ENCODE peak calls at places on chromosomes 3 and 15, in five cellular contexts. X is esophagus muscularis mucosa, G is HepG2, J is HCT116, T is transverse colon. C is an unnamed sample.
A peak's percentile ranks its signal among the peaks of the same experiment; 100 is the strongest.

GRCh38 chr15:50232791-50233190 is 32.7 kb downstream of the HDC start:
- DNase-seq in X (peak; percentile 89), G (no peak), T (no peak), J (no peak), C (no peak)

GRCh38 chr3:129402210-129402609 is 26.2 kb downstream of the EFCAB12 start:
- DNase-seq in G (no peak), T (no peak), J (no peak), X (no peak), C (no peak)

GRCh38 chr3:49123687-49124086 is 3.1 kb upstream of the USP19 start:
- DNase-seq in J (no peak), G (no peak), T (no peak), X (no peak), C (no peak)

GRCh38 chr3:67832807-67833206 is 178.4 kb upstream of the SUCLG2 start:
- DNase-seq in T (no peak), X (no peak), J (no peak), G (no peak), C (no peak)

GRCh38 chr3:108835101-108835500 is 12.5 kb downstream of the TRAT1 start:
- DNase-seq in T (no peak), J (no peak), G (no peak), X (no peak), C (no peak)

GRCh38 chr3:155233213-155233612 is 60.3 kb downstream of the STRIT1 start:
- DNase-seq in G (no peak), J (no peak), X (no peak), T (peak; percentile 8), C (peak; percentile 77)

GRCh38 chr3:48501196-48501595 is 2.8 kb downstream of the SHISA5 start:
- DNase-seq in T (no peak), X (no peak), J (no peak), G (no peak), C (no peak)

GRCh38 chr3:129723558-129724324 is 117.3 kb upstream of the PLXND1 start:
- DNase-seq in G (no peak), T (peak; percentile 29), X (no peak), J (no peak), C (peak; percentile 86)

GRCh38 chr3:167380004-167380689 is at the start of gene ZBBX:
- DNase-seq in G (peak; percentile 70), X (no peak), J (peak; percentile 77), T (peak; percentile 87), C (peak; percentile 81)

GRCh38 chr3:174931473-174931872 is 72.3 kb downstream of the NAALADL2 start:
- DNase-seq in G (no peak), X (no peak), J (no peak), T (no peak), C (no peak)

GRCh38 chr15:49238342-49238741 is 68.3 kb downstream of the GALK2 start:
- DNase-seq in J (no peak), T (no peak), G (no peak), X (no peak), C (peak; percentile 36)

GRCh38 chr3:186075931-186076567 is 32.8 kb downstream of the ETV5 start:
- DNase-seq in T (no peak), G (no peak), J (no peak), X (no peak), C (no peak)

GRCh38 chr3:177468816-177469590 is 271.7 kb upstream of the TBL1XR1 start:
- DNase-seq in G (no peak), T (no peak), J (no peak), X (no peak), C (no peak)

GRCh38 chr3:187130346-187131066 is 8.8 kb downstream of the RPL39L start:
- DNase-seq in J (no peak), T (no peak), G (no peak), X (no peak), C (no peak)

GRCh38 chr3:118782755-118783202 is 251.9 kb downstream of the IGSF11 start:
- DNase-seq in T (no peak), J (peak; percentile 34), X (no peak), G (no peak), C (no peak)

GRCh38 chr3:160169139-160169830 is 55.9 kb upstream of the C3orf80 start:
- DNase-seq in J (no peak), X (peak; percentile 91), G (no peak), T (no peak), C (no peak)

GRCh38 chr3:194852345-194852744 is 166.7 kb downstream of the FAM43A start:
- DNase-seq in G (no peak), X (no peak), T (no peak), J (no peak), C (peak; percentile 54)

GRCh38 chr15:77862651-77863104 is 214.8 kb downstream of the TBC1D2B start:
- DNase-seq in G (no peak), J (no peak), T (no peak), X (no peak), C (no peak)

GRCh38 chr3:166367947-166368533 is 530.8 kb upstream of the BCHE start:
- DNase-seq in J (no peak), T (no peak), G (no peak), X (no peak), C (no peak)

GRCh38 chr3:148604270-148605085 is 93.2 kb upstream of the AGTR1 start:
- DNase-seq in T (no peak), X (no peak), G (no peak), J (no peak), C (no peak)

GRCh38 chr3:184241447-184242296 is 7.1 kb downstream of the ALG3 start:
- DNase-seq in T (peak; percentile 76), X (no peak), J (no peak), G (peak; percentile 86), C (peak; percentile 91)

GRCh38 chr3:171064461-171064860 is 37.9 kb upstream of the SLC2A2 start:
- DNase-seq in G (no peak), X (no peak), T (no peak), J (no peak), C (no peak)

DNA sequence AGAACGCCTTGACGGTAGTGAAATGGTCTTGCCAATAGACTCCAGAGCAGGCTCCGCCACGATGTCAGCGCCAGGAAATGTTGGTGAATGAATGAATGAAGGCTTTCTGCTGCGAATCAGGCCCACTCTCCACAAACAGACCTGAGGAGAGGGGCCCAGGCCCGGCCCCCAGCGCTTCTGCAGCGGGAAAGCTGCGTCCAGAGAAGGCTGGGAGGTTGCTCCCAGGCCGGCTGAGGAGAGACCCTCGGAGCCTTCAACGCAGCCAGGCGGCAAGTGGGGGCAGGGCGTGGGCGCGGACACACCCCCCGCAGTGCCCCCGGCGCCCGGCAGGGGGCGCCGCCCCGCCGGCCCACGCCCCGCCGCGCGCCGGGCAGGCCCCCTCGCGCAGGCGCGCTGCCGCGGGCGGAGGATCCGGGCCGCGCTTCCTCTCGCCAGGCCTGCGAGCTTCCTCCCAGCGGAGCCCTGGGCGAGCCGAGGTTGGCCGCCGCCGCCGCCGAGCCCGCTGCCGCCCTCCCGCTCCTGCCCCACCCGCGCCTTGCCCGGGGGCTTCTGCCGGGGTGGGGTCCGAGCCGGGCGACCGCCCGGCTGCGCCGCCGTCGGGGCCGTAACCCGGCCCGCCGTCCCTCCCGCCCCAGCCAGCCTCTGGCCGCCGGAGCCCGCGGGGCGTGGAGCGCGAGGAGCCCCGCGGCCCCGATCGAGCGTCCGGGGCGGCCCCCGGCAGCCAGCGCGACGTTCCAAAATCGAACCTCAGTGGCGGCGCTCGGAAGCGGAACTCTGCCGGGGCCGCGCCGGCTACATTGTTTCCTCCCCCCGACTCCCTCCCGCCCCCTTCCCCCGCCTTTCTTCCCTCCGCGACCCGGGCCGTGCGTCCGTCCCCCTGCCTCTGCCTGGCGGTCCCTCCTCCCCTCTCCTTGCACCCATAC is at the start of gene CSK:
- DNase-seq in X (no peak), G (no peak), J (no peak), T (peak; percentile 81), C (peak; percentile 65)
- TF ChIP-seq POLR2A in X (no peak), G (peak; percentile 62), J (no peak), T (no peak), C (peak; percentile 53)

DNA sequence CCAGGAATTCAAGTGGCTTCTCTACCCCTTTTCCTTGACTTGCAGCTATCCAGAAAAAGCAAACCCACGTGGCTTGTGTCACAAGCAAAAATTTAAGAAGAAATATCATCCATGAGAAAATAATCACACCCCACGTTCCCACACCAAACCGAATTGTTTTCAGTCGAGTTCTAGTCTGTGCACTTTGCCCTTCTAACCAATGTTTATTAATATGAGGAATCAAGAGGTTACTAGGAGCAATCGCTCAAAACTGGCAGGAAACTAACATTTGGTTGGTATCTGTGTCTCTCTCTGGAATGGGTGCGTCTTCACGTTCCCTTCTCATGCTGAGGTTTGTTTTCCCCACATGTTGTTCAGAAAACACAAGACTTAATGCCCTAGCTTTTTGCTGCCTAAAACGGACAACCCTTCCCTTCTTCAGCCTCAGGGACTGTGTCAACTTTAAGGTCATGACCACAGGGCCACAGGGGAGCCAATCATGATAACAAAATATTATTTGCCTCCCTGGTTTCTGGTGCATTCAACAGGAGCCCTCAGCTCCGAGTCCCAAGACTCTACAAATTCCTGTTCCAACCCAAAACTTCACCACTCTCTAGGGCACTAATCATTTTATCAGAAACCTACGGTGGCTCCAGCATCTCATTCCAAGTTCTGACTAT is 41.4 kb upstream of the LMCD1 start:
- DNase-seq in T (no peak), J (no peak), X (no peak), G (no peak), C (no peak)
- H3K4me1 ChIP-seq in T (no peaks in the 10 kb centered on the region), J (no peaks in the 10 kb centered on the region), X (no peaks in the 10 kb centered on the region), G (peaks cover 38% of the 10 kb centered on the region), C (no peaks in the 10 kb centered on the region)

DNA sequence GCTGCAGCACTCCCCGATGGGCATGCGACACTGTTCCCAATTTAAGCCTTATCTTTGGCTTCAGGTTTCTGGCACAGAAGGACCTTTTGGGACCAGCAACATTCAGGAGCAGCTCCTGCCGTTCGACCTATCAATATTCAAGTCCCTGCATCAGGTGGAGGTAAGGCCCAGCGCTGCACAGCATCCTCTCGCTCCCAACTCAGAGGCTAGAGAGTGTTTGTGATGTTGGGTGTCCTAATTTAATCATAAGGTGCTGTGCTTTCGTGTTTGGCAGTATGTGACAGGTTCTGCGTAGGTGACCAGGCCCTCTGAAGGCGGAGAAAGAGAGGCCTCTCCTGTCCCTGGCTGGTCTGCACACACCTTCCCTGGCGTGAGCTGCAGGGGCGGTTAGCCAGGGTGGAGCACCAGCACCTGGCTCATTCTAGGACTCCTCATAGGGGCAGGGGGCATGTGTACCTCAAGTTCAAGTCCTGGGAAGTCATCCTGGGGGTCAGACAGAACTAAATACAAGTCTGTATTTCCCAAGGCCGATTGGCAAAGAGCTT is 16.9 kb downstream of the NISCH start:
- DNase-seq in J (no peak), X (no peak), G (no peak), T (no peak), C (no peak)
- TF ChIP-seq CTCF in J (no peak), X (no peak), G (no peak), T (no peak), C (no peak)

DNA sequence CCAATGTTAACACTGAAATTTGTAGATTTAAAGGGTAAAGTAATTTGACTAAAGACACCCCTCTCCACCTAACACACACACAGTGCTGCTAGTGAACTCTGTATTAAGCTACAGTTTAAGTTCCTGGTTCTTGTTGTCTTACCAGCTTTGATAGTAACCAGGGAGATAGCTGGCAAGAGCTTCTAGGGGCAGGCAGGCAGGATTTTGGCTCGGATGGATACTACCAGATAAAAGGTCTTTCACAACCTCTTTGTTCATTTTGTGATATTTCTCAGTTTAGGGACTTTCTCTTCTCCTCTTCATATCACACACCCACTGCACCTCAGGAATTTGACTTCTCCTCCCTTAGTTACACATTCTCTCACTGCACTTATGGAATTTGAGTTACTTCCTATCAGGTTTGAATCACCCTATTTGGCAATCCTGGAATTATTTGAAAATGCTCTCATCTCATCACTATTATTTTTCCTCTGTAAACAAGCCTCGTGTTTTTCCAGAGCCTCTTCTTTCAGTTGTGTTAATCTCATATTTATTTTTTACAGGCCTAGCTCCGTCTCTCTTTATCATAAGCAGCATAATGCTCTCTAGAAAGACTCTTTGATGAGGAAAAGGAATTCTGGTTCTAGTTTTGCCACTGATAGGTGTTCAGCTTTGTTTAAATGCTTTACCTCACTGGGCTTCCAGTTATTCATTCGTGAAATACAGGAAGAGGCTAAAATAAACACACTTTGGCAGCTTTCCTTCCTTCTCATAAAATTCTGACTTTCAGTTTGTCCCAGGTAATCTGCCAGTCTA is 23.0 kb upstream of the CLDN1 start:
- DNase-seq in J (no peak), G (peak; percentile 98), T (no peak), X (no peak), C (peak; percentile 41)
- TF ChIP-seq POLR2A in J (no peak), G (no peak), T (no peak), X (no peak), C (no peak)

C was measured in adrenal gland.